ENCODE peak calls at places on chromosomes 3 and 15, in seven cellular contexts. E, D, Z, F, L, T and S are unnamed samples.

GRCh38 chr3:159018341-159018740 is 216.5 kb downstream of the MFSD1 start:
- DNase-seq in E (no peak), D (no peak), Z (no peak), F (no peak), L (no peak), T (no peak), S (no peak)

GRCh38 chr3:29370451-29371420 is 89.9 kb downstream of the RBMS3 start:
- DNase-seq in E (no peak), D (no peak), Z (no peak), F (no peak), L (no peak), T (no peak), S (no peak)

GRCh38 chr3:36679384-36680200 is 84.8 kb downstream of the DCLK3 start:
- DNase-seq in E (no peak), D (no peak), Z (no peak), F (no peak), L (no peak), T (no peak), S (no peak)

GRCh38 chr3:45554001-45554691 is 40.4 kb upstream of the LIMD1 start:
- DNase-seq in E (peak; percentile 38), D (no peak), Z (peak; percentile 31), F (peak; percentile 50), L (peak; percentile 76), T (peak; percentile 67), S (peak; percentile 60)

GRCh38 chr15:69807752-69808151 is 290.0 kb downstream of the TLE3 start:
- DNase-seq in E (no peak), D (no peak), Z (no peak), F (no peak), L (no peak), T (no peak), S (peak; percentile 46)

GRCh38 chr15:33022629-33023028 is 171.9 kb downstream of the FMN1 start:
- DNase-seq in E (no peak), D (no peak), Z (peak; percentile 73), F (no peak), L (no peak), T (peak; percentile 75), S (peak; percentile 45)

GRCh38 chr15:31468911-31469800 is 142.5 kb downstream of the KLF13 start:
- DNase-seq in E (peak; percentile 6), D (peak; percentile 84), Z (no peak), F (no peak), L (peak; percentile 37), T (no peak), S (no peak)

GRCh38 chr3:64687381-64687780 is 419 bp downstream of the ADAMTS9 start:
- DNase-seq in E (peak; percentile 36), D (no peak), Z (no peak), F (no peak), L (peak; percentile 62), T (no peak), S (peak; percentile 14)

GRCh38 chr3:114214542-114215341 is 22.6 kb downstream of the ZNF80 start:
- DNase-seq in E (no peak), D (peak; percentile 39), Z (no peak), F (no peak), L (no peak), T (no peak), S (no peak)

GRCh38 chr3:175121225-175121624 is 262.1 kb downstream of the NAALADL2 start:
- DNase-seq in E (no peak), D (no peak), Z (peak; percentile 50), F (no peak), L (no peak), T (no peak), S (peak; percentile 10)

GRCh38 chr15:91316123-91316522 is 216.1 kb downstream of the SV2B start:
- DNase-seq in E (no peak), D (no peak), Z (no peak), F (no peak), L (no peak), T (no peak), S (no peak)

GRCh38 chr3:52247455-52248164 is 2.1 kb downstream of the PPM1M start:
- DNase-seq in E (no peak), D (no peak), Z (no peak), F (no peak), L (peak; percentile 44), T (no peak), S (no peak)

GRCh38 chr3:187669675-187670504 is at the start of gene SST:
- DNase-seq in E (no peak), D (peak; percentile 53), Z (peak; percentile 47), F (peak; percentile 75), L (no peak), T (peak; percentile 13), S (peak; percentile 44)

GRCh38 chr3:110199588-110199943 is 862.2 kb upstream of the DPPA4 start:
- DNase-seq in E (no peak), D (no peak), Z (no peak), F (no peak), L (no peak), T (no peak), S (no peak)

GRCh38 chr15:26037369-26037768 is 174.2 kb upstream of the ATP10A start:
- DNase-seq in E (no peak), D (no peak), Z (no peak), F (no peak), L (no peak), T (no peak), S (no peak)

GRCh38 chr3:115513411-115513800 is 109.9 kb upstream of the GAP43 start:
- DNase-seq in E (no peak), D (no peak), Z (no peak), F (no peak), L (no peak), T (no peak), S (peak; percentile 39)

GRCh38 chr3:107404727-107405519 is 27.7 kb downstream of the CCDC54 start:
- DNase-seq in E (no peak), D (no peak), Z (no peak), F (no peak), L (no peak), T (no peak), S (no peak)

GRCh38 chr3:30042274-30042859 is 564.0 kb upstream of the TGFBR2 start:
- DNase-seq in E (peak; percentile 69), D (no peak), Z (peak; percentile 55), F (peak; percentile 38), L (peak; percentile 78), T (peak; percentile 51), S (peak; percentile 54)

GRCh38 chr3:57006949-57007419 is 53.5 kb upstream of the SPATA12 start:
- DNase-seq in E (peak; percentile 46), D (no peak), Z (peak; percentile 60), F (no peak), L (no peak), T (no peak), S (peak; percentile 62)

GRCh38 chr3:10707984-10708868 is 107.8 kb upstream of the SLC6A11 start:
- DNase-seq in E (peak; percentile 28), D (no peak), Z (no peak), F (no peak), L (no peak), T (no peak), S (no peak)

GRCh38 chr3:25884981-25885380 is 95.1 kb downstream of the OXSM start:
- DNase-seq in E (no peak), D (no peak), Z (no peak), F (no peak), L (no peak), T (no peak), S (no peak)
- H3K4me3 ChIP-seq in E (no peak overlapping the region), D (no peak overlapping the region), Z (no peak overlapping the region), F (no peak overlapping the region), L (no peak overlapping the region), T (no peak overlapping the region), S (no peak overlapping the region)

DNA sequence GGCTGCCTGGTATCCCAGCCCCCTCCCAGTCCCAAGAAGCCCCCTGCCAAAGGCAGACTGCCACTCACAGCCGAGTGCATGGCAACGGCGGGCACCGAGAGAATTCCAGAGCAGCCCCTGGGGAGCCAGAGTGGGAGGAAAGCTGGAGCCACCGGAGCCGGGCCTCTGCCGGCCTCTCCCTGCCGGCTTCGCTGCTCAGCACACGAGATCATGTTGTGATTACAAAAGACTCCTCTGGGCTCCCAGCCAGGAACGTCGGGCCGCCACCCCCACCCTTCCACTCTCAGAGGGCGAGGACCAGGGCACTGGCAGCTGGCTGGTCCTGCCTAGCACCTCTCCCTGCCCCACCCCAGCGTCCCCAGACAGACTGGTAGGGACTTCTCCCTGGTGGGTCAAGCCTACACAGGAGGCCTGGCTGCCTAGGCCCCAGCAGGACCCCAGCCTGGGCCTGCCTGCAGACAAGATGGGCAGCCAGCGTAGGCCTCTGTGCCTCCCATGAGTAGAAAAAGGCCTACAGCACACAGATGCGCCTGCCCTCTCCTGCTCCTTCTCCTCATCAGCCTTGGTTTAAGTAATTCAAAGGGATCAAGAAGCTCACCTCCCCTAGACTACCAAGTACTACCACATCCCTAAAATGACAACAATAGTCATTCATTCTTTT is at the start of gene CCDC9B:
- DNase-seq in E (peak; percentile 93), D (peak; percentile 96), Z (peak; percentile 95), F (peak; percentile 92), L (peak; percentile 97), T (peak; percentile 92), S (peak; percentile 89)
- TF ChIP-seq POLR2A in E (peak; percentile 73), D (peak; percentile 90), Z (no peak), F (no peak), L (peak; percentile 47), T (peak; percentile 73), S (peak; percentile 70)

DNA sequence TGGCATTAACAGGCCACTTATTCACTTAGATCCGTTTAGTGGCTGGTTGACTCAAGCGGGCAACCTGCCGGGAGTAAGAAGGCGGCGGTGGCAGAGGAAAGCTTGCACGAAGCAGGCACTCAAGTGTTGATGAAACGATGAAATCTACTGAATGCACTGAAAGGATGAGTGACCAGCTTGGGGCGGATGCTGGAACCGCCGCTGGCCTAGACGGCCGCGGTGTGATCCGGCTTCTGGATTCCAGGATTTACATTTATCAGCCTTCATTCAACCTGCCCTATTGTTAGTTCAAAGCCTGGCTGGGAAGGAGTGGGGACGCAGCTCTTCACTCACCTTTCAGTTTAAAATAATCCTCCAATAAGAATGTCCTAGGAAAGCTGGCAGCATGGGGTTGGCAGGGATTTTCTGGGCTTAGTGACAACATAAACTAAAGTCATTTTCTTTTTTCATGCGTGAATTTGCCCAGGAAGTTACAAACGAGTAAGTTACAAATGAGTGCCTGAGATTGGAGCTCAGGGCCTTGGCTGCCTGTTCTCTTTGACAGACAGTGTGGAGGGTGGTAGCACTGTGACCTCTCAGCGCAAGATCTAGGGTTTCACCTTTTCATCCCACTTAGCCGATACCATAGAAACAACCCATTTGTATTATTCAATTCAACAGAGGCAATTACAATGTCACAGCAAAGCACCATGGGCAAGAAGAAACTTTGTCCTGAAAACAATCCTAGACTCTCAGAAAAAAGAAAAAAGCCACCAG is 1.1 kb upstream of the PLCH1 start:
- DNase-seq in E (no peak), D (no peak), Z (peak; percentile 32), F (no peak), L (no peak), T (no peak), S (peak; percentile 33)
- H3K27ac ChIP-seq in E (no peak overlapping the region), D (no peak overlapping the region), Z (no peak overlapping the region), F (no peak overlapping the region), L (no peak overlapping the region), T (no peak overlapping the region), S (peak overlapping the region; percentile 18)

GRCh38 chr3:124813541-124813940 is 73.6 kb downstream of the ITGB5 start:
- DNase-seq in E (no peak), D (no peak), Z (no peak), F (no peak), L (no peak), T (no peak), S (no peak)

GRCh38 chr3:124817079-124817478 is 70.1 kb downstream of the ITGB5 start:
- DNase-seq in E (no peak), D (no peak), Z (no peak), F (no peak), L (no peak), T (no peak), S (no peak)

GRCh38 chr3:124816206-124816605 is 71.0 kb downstream of the ITGB5 start:
- DNase-seq in E (no peak), D (no peak), Z (no peak), F (no peak), L (no peak), T (no peak), S (no peak)

GRCh38 chr3:124812291-124813265 is 74.6 kb downstream of the ITGB5 start:
- DNase-seq in E (peak; percentile 82), D (peak; percentile 95), Z (peak; percentile 64), F (peak; percentile 72), L (peak; percentile 28), T (peak; percentile 74), S (peak; percentile 35)

GRCh38 chr3:124814620-124815421 is 72.3 kb downstream of the ITGB5 start:
- DNase-seq in E (no peak), D (no peak), Z (peak; percentile 63), F (no peak), L (no peak), T (no peak), S (peak; percentile 67)
- H3K4me3 ChIP-seq in E (no peak overlapping the region), D (no peak overlapping the region), Z (no peak overlapping the region), F (no peak overlapping the region), L (no peak overlapping the region), T (no peak overlapping the region), S (no peak overlapping the region)